ENCODE peak calls at places on chromosomes 16 and 17, in six cellular contexts. M is HL-60; L is activated CD8-positive, alpha-beta memory T cell treated with anti-CD3 and anti-CD28 coated beads for 4 hours; U is substantia nigra; X is NCI-H1417; N is nephron progenitor cell. G is an unnamed sample.

GRCh38 chr16:88817785-88818609 is 6.3 kb upstream of the APRT start:
- DNase-seq in N (no peak), L (no peak), M (no peak), U (no peak), X (no peak), G (no peak)

GRCh38 chr16:31248344-31248743 is 11.4 kb upstream of the ITGAM start:
- DNase-seq in U (no peak), L (no peak), X (no peak), M (no peak), N (no peak), G (no peak)

GRCh38 chr16:3980311-3981111 is 100.0 kb upstream of the CREBBP start:
- DNase-seq in L (no peak), U (no peak), N (no peak), X (no peak), M (no peak), G (no peak)

GRCh38 chr17:46202482-46202881 is 9.3 kb upstream of the KANSL1 start:
- DNase-seq in N (no peak), M (no peak), X (no peak), L (no peak), U (no peak), G (no peak)

GRCh38 chr17:4750606-4751005 is 10.9 kb upstream of the CXCL16 start:
- DNase-seq in M (no peak), U (no peak), X (no peak), N (no peak), L (no peak), G (no peak)

GRCh38 chr16:54312502-54312991 is 26.0 kb upstream of the IRX3 start:
- DNase-seq in X (no peak), U (no peak), L (no peak), M (no peak), N (no peak), G (no peak)

GRCh38 chr16:1119766-1120611 is 23.9 kb upstream of the C1QTNF8 start:
- DNase-seq in X (no peak), N (no peak), U (no peak), M (no peak), L (no peak), G (no peak)

GRCh38 chr17:63843387-63844292 is 1.2 kb upstream of the SMARCD2 start:
- DNase-seq in M (no peak), L (no peak), X (no peak), U (no peak), N (no peak), G (no peak)

GRCh38 chr17:62140836-62141235 is 75.8 kb upstream of the MED13 start:
- DNase-seq in N (no peak), U (no peak), X (no peak), L (no peak), M (no peak), G (no peak)

GRCh38 chr16:73025506-73026131 is 22.3 kb downstream of the ZFHX3 start:
- DNase-seq in N (no peak), L (no peak), U (no peak), X (no peak), M (no peak), G (no peak)

GRCh38 chr17:79842656-79843474 is 3.6 kb upstream of the CBX4 start:
- DNase-seq in X (no peak), U (no peak), N (peak), L (no peak), M (no peak), G (no peak)

GRCh38 chr16:68798398-68798797 is 44.9 kb upstream of the TANGO6 start:
- DNase-seq in U (no peak), M (no peak), N (no peak), X (no peak), L (no peak), G (no peak)

GRCh38 chr16:8798535-8799157 is 1.0 kb downstream of the PMM2 start:
- DNase-seq in L (no peak), M (no peak), N (no peak), X (no peak), U (no peak), G (no peak)

GRCh38 chr16:73122604-73123386 is 74.9 kb upstream of the ZFHX3 start:
- DNase-seq in M (no peak), X (no peak), L (no peak), U (no peak), N (no peak), G (no peak)

GRCh38 chr17:8459109-8459508 is 23.4 kb downstream of the NDEL1 start:
- DNase-seq in U (no peak), M (no peak), N (no peak), X (peak), L (no peak), G (no peak)

GRCh38 chr16:24890746-24891145 is 45.0 kb downstream of the SLC5A11 start:
- DNase-seq in M (no peak), U (no peak), N (no peak), X (no peak), L (no peak), G (no peak)

GRCh38 chr16:88619859-88620655 is 18.3 kb upstream of the IL17C start:
- DNase-seq in N (no peak), U (no peak), X (no peak), L (peak), M (no peak), G (no peak)

GRCh38 chr17:47720196-47720595 is 12.8 kb upstream of the TBX21 start:
- DNase-seq in U (no peak), M (no peak), L (no peak), N (no peak), X (no peak), G (no peak)

GRCh38 chr17:50262001-50262794 is 12.1 kb upstream of the TMEM92 start:
- DNase-seq in M (no peak), U (no peak), L (no peak), N (no peak), X (no peak), G (no peak)

GRCh38 chr17:81518113-81518784 is 5.7 kb upstream of the ACTG1 start:
- DNase-seq in L (no peak), N (peak), X (no peak), M (no peak), U (no peak), G (no peak)

GRCh38 chr17:39364236-39365025 is 37.0 kb downstream of the FBXL20 start:
- DNase-seq in L (no peak), M (peak), X (no peak), N (no peak), U (no peak), G (no peak)

GRCh38 chr17:22694362-22695227 is 1002.3 kb downstream of the KCNJ18 start:
- DNase-seq in U (no peak), M (no peak), X (no peak), L (no peak), N (no peak), G (peak)

GRCh38 chr17:66542967-66543525 is 240.6 kb downstream of the PRKCA start:
- DNase-seq in N (no peak), U (no peak), M (no peak), L (no peak), X (no peak), G (no peak)

GRCh38 chr17:82959990-82960418 is 119.4 kb upstream of the METRNL start:
- DNase-seq in X (no peak), N (no peak), M (no peak), U (no peak), L (no peak), G (no peak)

GRCh38 chr17:79393358-79394038 is 217.4 kb downstream of the RBFOX3 start:
- DNase-seq in X (peak), M (peak), N (peak), U (peak), L (peak), G (no peak)

GRCh38 chr17:79834575-79835469 is 4.4 kb downstream of the CBX4 start:
- DNase-seq in X (no peak), U (no peak), N (peak), L (no peak), M (no peak), G (no peak)

GRCh38 chr17:39962642-39963220 is at the start of gene GSDMA:
- DNase-seq in X (no peak), U (no peak), L (no peak), M (no peak), N (no peak), G (no peak)

GRCh38 chr17:73950515-73950914 is 253.0 kb upstream of the RPL38 start:
- DNase-seq in N (no peak), L (no peak), X (no peak), U (no peak), M (no peak), G (no peak)

GRCh38 chr16:11639925-11640899 is 28.0 kb upstream of the SNN start:
- DNase-seq in M (peak), X (no peak), U (no peak), L (no peak), N (peak), G (no peak)

GRCh38 chr16:53664724-53665345 is 38.8 kb downstream of the RPGRIP1L start:
- DNase-seq in U (no peak), N (no peak), M (no peak), L (no peak), X (no peak), G (no peak)

GRCh38 chr17:35726609-35727460 is 4.6 kb upstream of the RASL10B start:
- DNase-seq in N (peak), L (no peak), X (peak), U (no peak), M (no peak), G (no peak)

GRCh38 chr16:20538181-20538580 is 38.0 kb downstream of the ACSM2B start:
- DNase-seq in L (no peak), N (no peak), U (no peak), M (no peak), X (no peak), G (no peak)

GRCh38 chr16:84212631-84213030 is 21.7 kb downstream of the ADAD2 start:
- DNase-seq in M (no peak), U (no peak), X (no peak), L (no peak), N (no peak), G (no peak)

GRCh38 chr17:57886020-57886419 is 36.2 kb upstream of the MRPS23 start:
- DNase-seq in U (no peak), X (no peak), N (no peak), M (no peak), L (no peak), G (no peak)

GRCh38 chr16:27483624-27484023 is 66.1 kb downstream of the GTF3C1 start:
- DNase-seq in M (no peak), L (no peak), U (no peak), X (no peak), N (no peak), G (no peak)

GRCh38 chr16:66070140-66070887 is 296.2 kb upstream of the CDH5 start:
- DNase-seq in U (no peak), X (no peak), L (no peak), N (no peak), M (no peak), G (peak)

GRCh38 chr17:33531311-33531710 is 238.2 kb upstream of the ASIC2 start:
- DNase-seq in L (no peak), N (no peak), U (no peak), M (no peak), X (no peak), G (no peak)

GRCh38 chr17:50059759-50060273 is 3.9 kb downstream of the ITGA3 start:
- DNase-seq in M (no peak), L (no peak), U (no peak), N (no peak), X (no peak), G (no peak)

GRCh38 chr16:58515871-58516767 is 802 bp downstream of the SETD6 start:
- DNase-seq in N (peak), L (no peak), U (no peak), X (peak), M (peak), G (no peak)

G was measured in LNCaP clone FGC.